ENCODE peak calls at places on chromosomes 7 and 10, in seven cellular contexts. Y is ovary, T is RPMI8226, E is ascending aorta, P is GM06990, A is psoas muscle, M is Calu3. O is an unnamed sample.

GRCh38 chr10:50224330-50224952 is 26.9 kb downstream of the ASAH2 start:
- DNase-seq in T (peak; percentile 49), M (peak; percentile 52), Y (no peak), P (peak; percentile 31), A (no peak), E (no peak), O (no peak)

GRCh38 chr10:102837230-102837721 is at the start of gene CYP17A1:
- DNase-seq in P (no peak), Y (peak; percentile 43), E (no peak), T (peak; percentile 49), A (no peak), M (no peak), O (no peak)

GRCh38 chr10:43980313-43980712 is 331.6 kb upstream of the ZNF32 start:
- DNase-seq in T (no peak), E (no peak), P (no peak), M (no peak), A (no peak), Y (no peak), O (no peak)

GRCh38 chr10:113751116-113751728 is at the start of gene PLEKHS1:
- DNase-seq in T (no peak), Y (no peak), P (no peak), A (no peak), E (no peak), M (peak; percentile 66), O (no peak)

GRCh38 chr10:52652431-52653220 is 120.0 kb downstream of the MBL2 start:
- DNase-seq in T (no peak), E (no peak), P (no peak), A (no peak), Y (no peak), M (no peak), O (no peak)

GRCh38 chr7:110386006-110386405 is 704.9 kb upstream of the LRRN3 start:
- DNase-seq in A (no peak), T (no peak), M (no peak), Y (no peak), P (no peak), E (no peak), O (no peak)

GRCh38 chr10:133440633-133441285 is 13.0 kb upstream of the SCART1 start:
- DNase-seq in M (no peak), P (no peak), A (no peak), T (no peak), Y (no peak), E (no peak), O (peak; percentile 68)

GRCh38 chr7:108461855-108462254 is 5.6 kb upstream of the NRCAM start:
- DNase-seq in M (no peak), A (no peak), E (no peak), Y (no peak), P (no peak), T (no peak), O (no peak)

GRCh38 chr7:41796331-41796730 is 93.4 kb upstream of the INHBA start:
- DNase-seq in Y (no peak), T (no peak), E (no peak), P (no peak), A (no peak), M (no peak), O (no peak)

GRCh38 chr10:72308320-72308987 is 34.7 kb downstream of the DDIT4 start:
- DNase-seq in Y (peak; percentile 81), M (peak; percentile 80), A (peak; percentile 69), P (no peak), E (no peak), T (peak; percentile 60), O (no peak)

GRCh38 chr10:17768957-17769356 is 17.0 kb downstream of the TMEM236 start:
- DNase-seq in M (no peak), E (no peak), A (no peak), P (no peak), T (no peak), Y (no peak), O (no peak)

GRCh38 chr7:55148571-55148970 is 129.8 kb downstream of the EGFR start:
- DNase-seq in E (no peak), A (no peak), P (no peak), T (peak; percentile 6), Y (no peak), M (no peak), O (peak; percentile 66)

GRCh38 chr7:151128716-151129115 is 38.8 kb downstream of the GBX1 start:
- DNase-seq in M (no peak), Y (no peak), T (no peak), P (no peak), A (no peak), E (no peak), O (no peak)

GRCh38 chr7:2729893-2730716 is 42.1 kb downstream of the AMZ1 start:
- DNase-seq in M (no peak), T (no peak), A (peak; percentile 73), Y (peak; percentile 31), E (peak; percentile 65), P (no peak), O (no peak)

GRCh38 chr10:21516270-21517131 is 9.0 kb downstream of the SKIDA1 start:
- DNase-seq in A (peak; percentile 91), T (peak; percentile 79), Y (peak; percentile 64), M (peak; percentile 60), E (peak; percentile 78), P (peak; percentile 83), O (no peak)

GRCh38 chr10:122468923-122469781 is 7.8 kb downstream of the HTRA1 start:
- DNase-seq in P (no peak), A (no peak), Y (peak; percentile 79), T (no peak), M (no peak), E (peak; percentile 69), O (no peak)